ENCODE peak calls at places on chromosomes 1 and 21, in nine cellular contexts. One of them, this sample, is unnamed.
A peak's percentile ranks its signal among the peaks of the same experiment; 100 is the strongest.

GRCh38 chr1:24683713-24684162 is 40.6 kb downstream of the SRRM1 start:
- DNase-seq in endothelial cell: no peak
- DNase-seq in amniotic stem cell: peak; percentile 94
- DNase-seq in hepatocyte: peak; percentile 86
- DNase-seq in NCI-H1092: no peak
- DNase-seq in T-helper 2 cell: no peak
- DNase-seq in glutamatergic neuron: no peak
- DNase-seq in ovary: no peak
- DNase-seq in kidney glomerular epithelial cell: peak; percentile 95
- DNase-seq in this sample: peak; percentile 97

GRCh38 chr1:231200417-231201031 is 38.7 kb downstream of the TRIM67 start:
- DNase-seq in glutamatergic neuron: no peak
- DNase-seq in T-helper 2 cell: no peak
- DNase-seq in kidney glomerular epithelial cell: no peak
- DNase-seq in amniotic stem cell: no peak
- DNase-seq in endothelial cell: no peak
- DNase-seq in hepatocyte: peak; percentile 67
- DNase-seq in NCI-H1092: no peak
- DNase-seq in ovary: no peak
- DNase-seq in this sample: peak; percentile 27

GRCh38 chr1:31708324-31708723 is 4.5 kb upstream of the COL16A1 start:
- DNase-seq in ovary: no peak
- DNase-seq in glutamatergic neuron: no peak
- DNase-seq in amniotic stem cell: no peak
- DNase-seq in hepatocyte: peak; percentile 34
- DNase-seq in kidney glomerular epithelial cell: no peak
- DNase-seq in NCI-H1092: no peak
- DNase-seq in T-helper 2 cell: no peak
- DNase-seq in endothelial cell: no peak
- DNase-seq in this sample: no peak

GRCh38 chr1:174023438-174023837 is 1.3 kb upstream of the RC3H1 start:
- DNase-seq in NCI-H1092: no peak
- DNase-seq in glutamatergic neuron: no peak
- DNase-seq in kidney glomerular epithelial cell: peak; percentile 32
- DNase-seq in endothelial cell: peak; percentile 40
- DNase-seq in ovary: no peak
- DNase-seq in amniotic stem cell: no peak
- DNase-seq in T-helper 2 cell: no peak
- DNase-seq in hepatocyte: peak; percentile 69
- DNase-seq in this sample: peak; percentile 48

GRCh38 chr1:64516803-64517568 is 47.1 kb downstream of the CACHD1 start:
- DNase-seq in hepatocyte: no peak
- DNase-seq in endothelial cell: no peak
- DNase-seq in T-helper 2 cell: no peak
- DNase-seq in kidney glomerular epithelial cell: peak; percentile 81
- DNase-seq in ovary: no peak
- DNase-seq in amniotic stem cell: no peak
- DNase-seq in NCI-H1092: no peak
- DNase-seq in glutamatergic neuron: no peak
- DNase-seq in this sample: peak; percentile 55

GRCh38 chr1:201708085-201708512 is 120.9 kb upstream of the IPO9 start:
- DNase-seq in amniotic stem cell: no peak
- DNase-seq in kidney glomerular epithelial cell: no peak
- DNase-seq in NCI-H1092: no peak
- DNase-seq in hepatocyte: peak; percentile 55
- DNase-seq in glutamatergic neuron: no peak
- DNase-seq in endothelial cell: no peak
- DNase-seq in T-helper 2 cell: no peak
- DNase-seq in ovary: no peak
- DNase-seq in this sample: no peak

GRCh38 chr21:41766883-41767605 is at the start of gene RIPK4:
- DNase-seq in amniotic stem cell: no peak
- DNase-seq in glutamatergic neuron: peak; percentile 78
- DNase-seq in T-helper 2 cell: no peak
- DNase-seq in kidney glomerular epithelial cell: peak; percentile 82
- DNase-seq in ovary: no peak
- DNase-seq in hepatocyte: peak; percentile 95
- DNase-seq in NCI-H1092: peak; percentile 68
- DNase-seq in endothelial cell: peak; percentile 65
- DNase-seq in this sample: peak; percentile 91

GRCh38 chr1:42317308-42317707 is 17.7 kb downstream of the FOXJ3 start:
- DNase-seq in ovary: no peak
- DNase-seq in endothelial cell: no peak
- DNase-seq in kidney glomerular epithelial cell: no peak
- DNase-seq in glutamatergic neuron: no peak
- DNase-seq in T-helper 2 cell: no peak
- DNase-seq in amniotic stem cell: no peak
- DNase-seq in NCI-H1092: no peak
- DNase-seq in hepatocyte: no peak
- DNase-seq in this sample: no peak

GRCh38 chr1:223135176-223135575 is 7.9 kb downstream of the TLR5 start:
- DNase-seq in amniotic stem cell: peak; percentile 16
- DNase-seq in T-helper 2 cell: no peak
- DNase-seq in NCI-H1092: no peak
- DNase-seq in ovary: peak; percentile 47
- DNase-seq in kidney glomerular epithelial cell: peak; percentile 4
- DNase-seq in glutamatergic neuron: no peak
- DNase-seq in hepatocyte: no peak
- DNase-seq in endothelial cell: no peak
- DNase-seq in this sample: peak; percentile 41

This sample was measured in RCC 7860.